ENCODE peak calls at places on chromosomes 5 and 9, in six cellular contexts. N is transverse colon, C is mesothelial cell of epicardium, X is CD14-positive monocyte, R is OCI-LY7, U is omental fat pad. S is an unnamed sample.
A peak's percentile ranks its signal among the peaks of the same experiment; 100 is the strongest.

GRCh38 chr5:8557728-8558127 is 688.8 kb downstream of the MTRR start:
- DNase-seq in X (no peak), N (no peak), R (no peak), U (no peak), C (no peak), S (no peak)

GRCh38 chr5:141835928-141836667 is 42.1 kb downstream of the PCDH1 start:
- DNase-seq in X (no peak), N (no peak), C (no peak), R (no peak), U (no peak), S (no peak)

GRCh38 chr9:6040077-6040476 is 24.7 kb upstream of the RANBP6 start:
- DNase-seq in X (no peak), C (no peak), N (no peak), U (no peak), R (no peak), S (no peak)

GRCh38 chr5:169001392-169001791 is 299.5 kb downstream of the SLIT3 start:
- DNase-seq in U (no peak), X (no peak), C (no peak), R (no peak), N (no peak), S (no peak)

GRCh38 chr5:123206618-123207320 is 117.7 kb downstream of the PRDM6 start:
- DNase-seq in R (no peak), N (no peak), X (no peak), U (no peak), C (no peak), S (no peak)

GRCh38 chr5:111694183-111694582 is 62.8 kb downstream of the NREP start:
- DNase-seq in N (no peak), C (no peak), X (no peak), R (no peak), U (no peak), S (no peak)

GRCh38 chr5:14009575-14009974 is 65.1 kb upstream of the DNAH5 start:
- DNase-seq in X (no peak), C (no peak), R (no peak), U (no peak), N (no peak), S (no peak)

GRCh38 chr9:72753261-72753893 is 199.5 kb downstream of the ALDH1A1 start:
- DNase-seq in N (no peak), C (no peak), U (no peak), X (no peak), R (no peak), S (no peak)

GRCh38 chr9:129173296-129174101 is 4.6 kb downstream of the IER5L start:
- DNase-seq in C (no peak), R (no peak), U (no peak), N (no peak), X (no peak), S (no peak)

GRCh38 chr5:73652391-73652790 is 26.4 kb downstream of the ARHGEF28 start:
- DNase-seq in N (peak; percentile 41), C (no peak), X (no peak), R (no peak), U (no peak), S (no peak)

GRCh38 chr5:126718246-126718868 is 58.6 kb upstream of the LMNB1 start:
- DNase-seq in U (no peak), N (no peak), X (no peak), R (no peak), C (no peak), S (no peak)

GRCh38 chr5:74630387-74631087 is 10.0 kb downstream of the ENC1 start:
- DNase-seq in X (no peak), R (no peak), N (no peak), U (no peak), C (no peak), S (no peak)

GRCh38 chr9:132694144-132694543 is 23.9 kb downstream of the GTF3C4 start:
- DNase-seq in R (peak; percentile 23), N (no peak), U (no peak), C (no peak), X (no peak), S (no peak)

GRCh38 chr5:32419791-32420190 is 24.7 kb downstream of the ZFR start:
- DNase-seq in N (no peak), X (no peak), C (no peak), R (no peak), U (no peak), S (no peak)

DNA sequence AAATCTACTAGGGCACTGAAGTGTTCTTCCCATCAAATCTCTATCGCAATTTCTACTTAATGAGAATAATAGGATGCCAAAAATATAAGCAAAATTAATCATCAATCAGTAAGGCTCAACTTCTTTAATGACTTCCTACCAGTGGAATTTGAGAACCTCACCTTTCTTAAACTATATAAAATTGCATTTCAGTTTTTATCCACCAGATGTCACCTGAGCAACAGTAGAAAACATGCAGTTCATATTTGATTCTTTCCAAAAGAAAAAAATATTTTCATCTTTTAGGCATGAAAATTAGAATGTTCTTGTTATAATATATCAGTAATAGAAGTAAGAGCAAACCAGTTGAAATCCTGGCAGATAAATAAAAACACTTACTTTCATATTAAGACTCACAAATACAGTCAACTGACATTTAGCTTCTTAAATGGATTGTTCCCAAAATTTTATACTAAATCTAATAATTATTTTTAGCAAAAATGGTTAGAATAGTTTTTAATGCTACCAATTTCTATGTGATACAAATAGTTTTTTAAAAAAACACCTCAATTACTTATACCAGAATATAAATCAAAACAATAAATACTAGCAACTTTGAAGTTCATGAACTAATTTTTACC is 13.4 kb upstream of the CCDC112 start:
- DNase-seq in R (peak; percentile 50), U (no peak), N (no peak), C (no peak), X (no peak), S (no peak)
- TF ChIP-seq CTCF in R (peak; percentile 87), U (no peak), N (peak; percentile 65), C (peak; percentile 75), X (peak; percentile 74), S (peak; percentile 83)

GRCh38 chr9:135437259-135437658 is 42.3 kb upstream of the PPP1R26 start:
- DNase-seq in R (no peak), U (no peak), N (no peak), C (no peak), X (no peak), S (no peak)

GRCh38 chr9:135439916-135440315 is 39.7 kb upstream of the PPP1R26 start:
- DNase-seq in U (no peak), N (no peak), R (no peak), C (no peak), X (no peak), S (no peak)

GRCh38 chr9:135443811-135444470 is 35.6 kb upstream of the PPP1R26 start:
- DNase-seq in R (no peak), U (no peak), C (no peak), X (no peak), N (no peak), S (no peak)

GRCh38 chr9:135440620-135441019 is 39.0 kb upstream of the PPP1R26 start:
- DNase-seq in N (no peak), X (no peak), R (no peak), C (no peak), U (no peak), S (no peak)
- TF ChIP-seq CTCF in N (no peak), X (no peak), R (no peak), C (no peak), U (no peak), S (no peak)

GRCh38 chr9:121929893-121930875 is 162.9 kb downstream of the TTLL11 start:
- DNase-seq in U (no peak), R (no peak), N (no peak), X (no peak), C (no peak), S (peak; percentile 20)
- TF ChIP-seq CTCF in U (no peak), R (peak; percentile 61), N (no peak), X (no peak), C (no peak), S (peak; percentile 48)

DNA sequence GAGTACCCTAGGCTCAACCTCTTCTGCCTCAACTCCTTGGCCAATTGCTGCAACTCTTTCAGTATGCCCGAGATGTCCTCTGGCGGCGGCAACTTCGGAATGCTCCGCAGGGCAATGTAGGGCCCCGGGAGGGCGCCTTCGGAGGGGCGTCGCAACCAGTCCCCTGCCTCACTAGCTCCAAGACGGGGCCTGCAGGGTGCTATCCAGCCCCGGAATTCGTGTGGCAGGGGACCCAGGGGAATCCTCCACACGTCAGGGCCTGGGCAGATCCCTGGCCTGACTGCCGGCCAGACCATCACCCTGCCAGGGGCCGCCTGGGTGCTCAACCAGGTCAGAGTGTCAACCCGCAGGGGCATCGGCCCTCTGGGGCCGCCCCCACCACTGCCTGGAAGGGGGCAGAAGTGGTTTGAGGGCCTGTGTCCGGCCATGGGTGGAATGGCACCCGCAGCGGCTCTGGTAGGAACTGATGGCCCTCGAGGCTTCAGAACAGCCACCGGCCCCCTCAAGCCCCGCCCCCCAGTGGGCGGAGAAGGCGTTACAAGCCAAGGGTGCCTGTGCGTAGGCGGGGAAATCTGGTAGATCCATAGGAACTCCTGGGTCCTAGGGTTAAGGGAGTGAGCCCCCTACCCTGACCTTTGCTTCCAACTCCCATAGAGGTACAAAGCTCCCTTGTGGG is at the start of gene POU5F2:
- DNase-seq in C (no peak), U (no peak), R (no peak), N (no peak), X (no peak), S (no peak)
- TF ChIP-seq CTCF in C (peak; percentile 38), U (no peak), R (peak; percentile 30), N (no peak), X (no peak), S (no peak)

GRCh38 chr9:88221110-88221509 is 82.8 kb upstream of the SPATA31C2 start:
- DNase-seq in R (no peak), X (no peak), U (no peak), N (no peak), C (no peak), S (no peak)
- TF ChIP-seq CTCF in R (no peak), X (no peak), U (no peak), N (no peak), C (no peak), S (no peak)

GRCh38 chr5:41869739-41870620 is at the start of gene OXCT1:
- DNase-seq in N (peak; percentile 89), C (peak; percentile 59), X (peak; percentile 79), R (peak; percentile 92), U (peak; percentile 58), S (peak; percentile 68)
- TF ChIP-seq CTCF in N (no peak), C (no peak), X (no peak), R (no peak), U (no peak), S (no peak)

S was measured in neural crest cell.